ENCODE peak calls at places on chromosome 10, in four cellular contexts. J, M, X and V are unnamed samples.

GRCh38 chr10:43981696-43982095 is 333.0 kb upstream of the ZNF32 start:
- DNase-seq in J (no peak), M (no peak), X (no peak), V (no peak)

GRCh38 chr10:121444515-121444914 is 153.7 kb downstream of the FGFR2 start:
- DNase-seq in J (no peak), M (no peak), X (no peak), V (no peak)

GRCh38 chr10:112471878-112472487 is 25.0 kb downstream of the VTI1A start:
- DNase-seq in J (peak), M (peak), X (peak), V (peak)

GRCh38 chr10:48633381-48634197 is 28.7 kb upstream of the ARHGAP22 start:
- DNase-seq in J (no peak), M (no peak), X (no peak), V (no peak)

GRCh38 chr10:123891147-123892011 is at the start of gene CPXM2:
- DNase-seq in J (no peak), M (no peak), X (no peak), V (no peak)

GRCh38 chr10:125605167-125605566 is 77.8 kb downstream of the TEX36 start:
- DNase-seq in J (no peak), M (no peak), X (no peak), V (no peak)

GRCh38 chr10:90977855-90978486 is 57.1 kb upstream of the ANKRD1 start:
- DNase-seq in J (no peak), M (no peak), X (no peak), V (no peak)

GRCh38 chr10:130983749-130984148 is 327.8 kb downstream of the TCERG1L start:
- DNase-seq in J (no peak), M (no peak), X (no peak), V (no peak)

GRCh38 chr10:126243976-126244375 is 144.3 kb downstream of the ADAM12 start:
- DNase-seq in J (no peak), M (no peak), X (peak), V (no peak)

GRCh38 chr10:18216482-18216881 is 76.3 kb downstream of the CACNB2 start:
- DNase-seq in J (peak), M (peak), X (peak), V (peak)

GRCh38 chr10:132536241-132536963 is 1.2 kb upstream of the INPP5A start:
- DNase-seq in J (peak), M (peak), X (no peak), V (no peak)

GRCh38 chr10:30491204-30491603 is 57.2 kb downstream of the MAP3K8 start:
- DNase-seq in J (no peak), M (no peak), X (no peak), V (peak)

GRCh38 chr10:117460846-117461765 is 81.4 kb upstream of the EMX2 start:
- DNase-seq in J (no peak), M (no peak), X (no peak), V (no peak)

GRCh38 chr10:3775671-3776551 is 9.1 kb downstream of the KLF6 start:
- DNase-seq in J (no peak), M (peak), X (peak), V (peak)

GRCh38 chr10:72215611-72216549 is at the start of the genes ANAPC16 and ASCC1:
- DNase-seq in J (peak), M (peak), X (peak), V (peak)
- TF ChIP-seq CTCF in J (no peak), M (no peak), X (no peak), V (no peak)

DNA sequence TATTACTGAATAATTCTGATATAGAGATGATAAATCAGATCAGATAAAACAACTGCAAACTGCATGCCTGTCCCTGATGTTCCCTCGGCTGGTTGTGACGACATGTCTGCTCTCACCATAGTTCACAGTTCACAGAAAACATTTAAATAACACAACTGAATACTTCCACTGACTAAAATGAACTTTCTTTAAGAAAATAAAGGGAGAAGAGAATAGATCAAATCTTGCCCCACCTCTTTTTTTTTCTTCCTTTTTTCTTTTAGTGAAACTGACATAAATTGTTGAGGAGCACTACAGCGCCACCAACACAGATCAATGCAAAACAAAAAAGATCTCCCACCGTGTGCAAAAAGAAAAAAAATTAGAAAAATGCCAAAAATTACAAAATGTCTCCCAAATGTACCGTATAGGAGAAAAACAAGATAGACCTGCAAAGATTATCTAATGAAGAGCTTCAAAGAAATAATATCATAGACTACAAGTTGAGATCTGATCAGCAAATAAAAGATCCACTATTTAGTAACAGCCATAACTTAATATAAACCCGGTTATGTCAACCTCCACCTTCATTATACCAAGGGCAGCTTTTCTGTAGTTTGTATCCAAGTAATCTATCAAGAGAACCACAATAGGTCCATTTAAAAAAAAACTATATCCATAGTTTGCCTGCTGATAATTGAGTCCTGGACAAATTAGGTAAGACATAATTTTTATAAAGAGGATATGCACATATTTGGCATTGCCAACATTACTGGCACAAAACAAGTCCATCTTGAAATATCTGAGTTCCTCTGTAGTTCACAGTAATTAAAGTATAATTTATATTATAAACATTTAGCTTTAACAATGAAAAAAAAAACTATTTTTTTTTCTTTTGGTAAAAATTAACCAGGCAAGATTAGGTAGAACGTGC is 30.8 kb upstream of the EPC1 start:
- DNase-seq in J (peak), M (peak), X (peak), V (peak)
- TF ChIP-seq CTCF in J (peak), M (peak), X (peak), V (peak)

GRCh38 chr10:100888957-100889356 is 23.8 kb upstream of the SLF2 start:
- DNase-seq in J (no peak), M (peak), X (no peak), V (no peak)
- TF ChIP-seq CTCF in J (peak), M (no peak), X (peak), V (peak)

GRCh38 chr10:106679314-106679713 is 485.2 kb downstream of the SORCS1 start:
- DNase-seq in J (no peak), M (no peak), X (no peak), V (no peak)

GRCh38 chr10:106680061-106680460 is 484.4 kb downstream of the SORCS1 start:
- DNase-seq in J (no peak), M (no peak), X (no peak), V (no peak)

DNA sequence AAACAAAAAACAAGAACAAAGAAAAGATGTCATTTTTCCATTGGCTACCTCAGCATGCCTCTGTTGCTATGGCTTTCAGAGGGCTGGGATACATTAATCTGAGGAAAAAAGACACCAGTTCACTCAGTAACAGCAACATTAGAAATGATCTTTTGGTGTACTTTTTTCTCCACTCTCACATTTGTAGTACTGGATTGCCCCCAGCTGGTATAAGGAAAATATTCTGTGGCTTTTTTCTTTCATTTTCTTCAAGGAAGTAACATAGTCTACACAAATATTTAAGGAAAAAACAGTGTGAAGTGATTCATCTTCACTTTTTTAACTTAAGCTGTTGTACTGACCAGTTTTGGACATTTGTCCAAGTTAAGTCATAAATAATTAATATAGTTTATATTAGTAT is 482.3 kb downstream of the SORCS1 start:
- DNase-seq in J (no peak), M (no peak), X (peak), V (peak)
- TF ChIP-seq CTCF in J (no peak), M (no peak), X (no peak), V (no peak)

GRCh38 chr10:85105614-85106013 is 777.2 kb downstream of the CCSER2 start:
- DNase-seq in J (peak), M (peak), X (no peak), V (no peak)
- TF ChIP-seq CTCF in J (no peak), M (no peak), X (no peak), V (no peak)

GRCh38 chr10:74888947-74889661 is 62.7 kb downstream of the KAT6B start:
- DNase-seq in J (no peak), M (no peak), X (no peak), V (no peak)
- TF ChIP-seq CTCF in J (peak), M (peak), X (no peak), V (peak)

GRCh38 chr10:102614888-102615287 is 29.4 kb upstream of the TRIM8 start:
- DNase-seq in J (no peak), M (no peak), X (no peak), V (no peak)

GRCh38 chr10:102613761-102614160 is 30.5 kb upstream of the TRIM8 start:
- DNase-seq in J (no peak), M (no peak), X (no peak), V (no peak)

GRCh38 chr10:102617041-102617440 is 27.2 kb upstream of the TRIM8 start:
- DNase-seq in J (no peak), M (no peak), X (no peak), V (no peak)

GRCh38 chr10:102616071-102616770 is 28.1 kb upstream of the TRIM8 start:
- DNase-seq in J (no peak), M (no peak), X (no peak), V (no peak)

GRCh38 chr10:102615361-102615760 is 28.9 kb upstream of the TRIM8 start:
- DNase-seq in J (peak), M (peak), X (no peak), V (no peak)
- TF ChIP-seq CTCF in J (peak), M (no peak), X (peak), V (peak)

GRCh38 chr10:47021850-47022249 is 110.6 kb downstream of the PTPN20 start:
- DNase-seq in J (no peak), M (no peak), X (no peak), V (no peak)
- TF ChIP-seq CTCF in J (no peak), M (no peak), X (peak), V (peak)